ENCODE peak calls at places on chromosomes 5 and 9, in six cellular contexts. R is fibroblast of lung, H is PC-9, G is HCT116, X is PC-3, B is mammary epithelial cell. F is an unnamed sample.

GRCh38 chr5:80368666-80369270 is 39.1 kb upstream of the ZFYVE16 start:
- DNase-seq in R (no peak), H (no peak), G (no peak), X (no peak), B (no peak), F (no peak)

GRCh38 chr9:137740311-137740710 is 121.5 kb downstream of the EHMT1 start:
- DNase-seq in R (peak; percentile 58), H (no peak), G (no peak), X (no peak), B (no peak), F (peak; percentile 66)

GRCh38 chr5:143023447-143024096 is 253.4 kb downstream of the ARHGAP26 start:
- DNase-seq in R (no peak), H (no peak), G (no peak), X (no peak), B (no peak), F (no peak)

GRCh38 chr9:68844623-68845612 is 139.9 kb downstream of the PIP5K1B start:
- DNase-seq in R (no peak), H (peak; percentile 6), G (peak; percentile 16), X (peak; percentile 24), B (no peak), F (peak; percentile 57)

GRCh38 chr9:125486109-125486508 is 220.9 kb downstream of the MAPKAP1 start:
- DNase-seq in R (no peak), H (no peak), G (no peak), X (no peak), B (no peak), F (no peak)

GRCh38 chr9:15584383-15584782 is 31.5 kb downstream of the CCDC171 start:
- DNase-seq in R (no peak), H (no peak), G (no peak), X (no peak), B (no peak), F (no peak)

GRCh38 chr9:136848393-136849037 is 694 bp upstream of the PHPT1 start:
- DNase-seq in R (no peak), H (peak; percentile 68), G (no peak), X (peak; percentile 31), B (peak; percentile 31), F (peak; percentile 76)

GRCh38 chr9:105708405-105708804 is 14.1 kb downstream of the TMEM38B start:
- DNase-seq in R (no peak), H (no peak), G (no peak), X (no peak), B (no peak), F (no peak)

GRCh38 chr9:133273098-133273497 is 1.9 kb downstream of the ABO start:
- DNase-seq in R (no peak), H (no peak), G (no peak), X (no peak), B (no peak), F (no peak)

GRCh38 chr9:111427186-111427585 is 57.0 kb downstream of the ECPAS start:
- DNase-seq in R (peak; percentile 70), H (no peak), G (peak; percentile 15), X (peak; percentile 82), B (peak; percentile 5), F (no peak)

GRCh38 chr9:114696814-114697544 is 15.0 kb upstream of the TEX48 start:
- DNase-seq in R (peak; percentile 67), H (no peak), G (no peak), X (peak; percentile 27), B (peak; percentile 53), F (no peak)

GRCh38 chr5:33049845-33050244 is 338.7 kb downstream of the NPR3 start:
- DNase-seq in R (peak; percentile 97), H (peak; percentile 86), G (peak; percentile 78), X (peak; percentile 94), B (peak; percentile 91), F (peak; percentile 37)

GRCh38 chr9:127163409-127163808 is 41.0 kb upstream of the ANGPTL2 start:
- DNase-seq in R (peak; percentile 82), H (no peak), G (no peak), X (no peak), B (peak; percentile 28), F (no peak)

GRCh38 chr9:88572684-88573083 is 37.7 kb downstream of the NXNL2 start:
- DNase-seq in R (no peak), H (no peak), G (no peak), X (no peak), B (no peak), F (no peak)

GRCh38 chr9:5025416-5025815 is 40.3 kb downstream of the JAK2 start:
- DNase-seq in R (peak; percentile 11), H (no peak), G (no peak), X (no peak), B (no peak), F (no peak)

DNA sequence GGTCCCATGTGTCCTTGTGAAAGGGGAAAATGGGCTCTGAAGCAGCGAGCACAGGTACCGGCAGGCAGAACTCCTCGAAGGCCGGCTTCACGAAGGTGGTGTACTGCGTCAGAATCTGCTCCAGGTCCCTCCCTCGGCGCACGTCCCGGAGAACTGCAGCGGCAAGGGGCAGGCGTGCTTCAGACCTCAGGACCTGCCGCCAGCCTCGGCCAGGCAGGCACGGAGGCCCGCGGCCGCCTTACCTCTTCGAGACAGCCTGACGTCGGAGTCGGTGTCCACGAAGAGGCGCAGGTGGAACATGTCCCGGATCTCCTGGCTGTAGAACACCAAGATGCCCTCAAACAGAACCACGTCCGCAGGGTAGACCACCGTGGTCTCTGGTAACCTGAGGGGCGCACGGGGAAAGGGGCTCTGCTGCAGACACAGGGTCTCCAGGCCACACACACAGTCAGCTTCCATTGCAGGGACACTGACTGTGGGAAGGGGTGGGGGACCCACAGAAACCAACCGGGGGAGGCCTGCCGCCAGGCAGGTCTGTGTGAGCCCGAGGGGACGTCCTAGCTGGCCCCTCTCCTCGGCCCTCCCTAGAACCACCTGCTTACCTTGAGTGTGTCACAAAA is 2.1 kb downstream of the UCK1 start:
- DNase-seq in R (no peak), H (no peak), G (no peak), X (no peak), B (no peak), F (no peak)
- H3K4me2 ChIP-seq in R (no peak overlapping the region), H (no peak overlapping the region), G (no peak overlapping the region), X (no peak overlapping the region), B (no peak overlapping the region), F (peak overlapping the region; percentile 97)

DNA sequence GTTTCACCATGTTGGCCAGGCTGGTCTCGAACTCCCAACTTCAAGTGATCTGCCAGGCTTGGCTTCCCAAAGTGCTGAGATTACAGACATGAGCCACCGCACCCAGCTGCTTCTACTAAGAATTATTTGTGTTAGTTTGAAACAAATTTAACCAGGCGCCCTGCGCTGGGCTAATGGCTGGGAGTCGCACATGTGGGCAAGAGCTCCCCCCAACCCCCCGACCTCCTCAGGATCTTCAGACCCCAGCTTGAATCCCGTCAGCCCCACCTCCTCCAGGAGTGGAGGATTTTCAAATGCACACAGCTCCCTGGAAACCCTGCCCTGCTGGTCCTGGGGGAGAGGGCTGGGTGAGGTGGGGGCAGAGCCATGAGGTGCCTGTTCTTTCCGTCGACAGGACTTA is 21.2 kb upstream of the SLC12A7 start:
- DNase-seq in R (no peak), H (no peak), G (no peak), X (no peak), B (no peak), F (no peak)
- H3K4me3 ChIP-seq in R (no peak overlapping the region), H (no peak overlapping the region), G (no peak overlapping the region), X (no peak overlapping the region), B (no peak overlapping the region), F (no peak overlapping the region)

DNA sequence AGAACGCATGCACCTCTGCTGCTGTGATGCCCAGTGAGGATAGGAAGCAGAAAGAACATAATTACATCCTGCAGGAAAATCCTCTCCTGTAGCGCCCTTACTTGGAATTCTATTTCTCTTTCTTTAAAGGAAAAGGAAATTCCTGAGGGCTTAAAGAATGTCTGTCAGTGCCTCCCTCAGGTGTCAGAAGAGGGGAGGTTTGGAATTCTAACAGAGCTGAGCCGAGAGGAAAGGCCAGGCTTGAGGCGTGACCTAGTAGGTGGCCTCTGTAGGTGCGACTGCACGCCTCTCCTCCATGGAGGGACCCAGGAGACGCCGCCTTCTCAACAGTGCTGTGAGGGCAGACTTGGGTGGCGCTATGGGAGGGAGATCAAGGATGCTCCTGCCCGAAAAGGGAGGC is 55.9 kb upstream of the ERCC6L2 start:
- DNase-seq in R (no peak), H (no peak), G (no peak), X (no peak), B (no peak), F (no peak)
- H3K4me2 ChIP-seq in R (no peak overlapping the region), H (no peak overlapping the region), G (no peak overlapping the region), X (no peak overlapping the region), B (no peak overlapping the region), F (no peak overlapping the region)

DNA sequence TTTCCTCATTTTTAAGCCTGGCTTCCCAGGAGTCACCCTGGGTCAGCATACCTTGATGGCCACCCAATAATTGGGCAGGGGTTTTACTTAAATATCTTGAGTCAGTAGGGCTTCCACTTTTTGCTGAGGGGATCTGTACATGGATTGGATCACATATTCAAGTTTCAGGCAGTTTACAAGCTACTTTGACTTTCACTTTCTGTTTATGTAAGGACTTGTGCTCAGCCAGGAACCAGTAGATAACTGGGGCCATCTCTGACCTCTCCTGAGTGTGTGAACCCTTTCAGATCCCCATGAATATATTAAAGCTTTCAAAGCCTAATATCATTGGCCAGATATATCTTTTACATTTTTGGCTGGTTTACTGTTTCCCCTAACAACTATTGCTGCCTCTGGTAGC is 45.1 kb downstream of the SLCO6A1 start:
- DNase-seq in R (no peak), H (no peak), G (no peak), X (no peak), B (no peak), F (no peak)
- H3K4me3 ChIP-seq in R (no peak overlapping the region), H (peak overlapping the region; percentile 28), G (no peak overlapping the region), X (peak overlapping the region; percentile 36), B (no peak overlapping the region), F (no peak overlapping the region)